ENCODE peak calls at places on chromosomes 6 and 20, in four cellular contexts. Y is WTC11, K is SK-N-SH, N is K562. L is an unnamed sample.

GRCh38 chr6:24093381-24093780 is 32.6 kb upstream of the NRSN1 start:
- DNase-seq in Y (no peak), K (no peak), N (no peak), L (no peak)

GRCh38 chr20:18056174-18057105 is 1.3 kb downstream of the OVOL2 start:
- DNase-seq in Y (peak; percentile 58), K (peak; percentile 56), N (no peak), L (no peak)

GRCh38 chr20:9203081-9203447 is 134.2 kb downstream of the PLCB4 start:
- DNase-seq in Y (no peak), K (no peak), N (no peak), L (no peak)

GRCh38 chr6:158314737-158315136 is 2.5 kb downstream of the TULP4 start:
- DNase-seq in Y (no peak), K (no peak), N (no peak), L (no peak)

GRCh38 chr6:63263456-63263855 is 52.2 kb downstream of the FKBP1C start:
- DNase-seq in Y (no peak), K (no peak), N (no peak), L (no peak)

GRCh38 chr6:38234141-38234540 is 405.6 kb downstream of the BTBD9 start:
- DNase-seq in Y (no peak), K (no peak), N (no peak), L (no peak)

GRCh38 chr6:34377984-34378383 is 14.5 kb downstream of the NUDT3 start:
- DNase-seq in Y (no peak), K (no peak), N (no peak), L (no peak)

GRCh38 chr20:33725607-33726264 is 5.6 kb upstream of the PXMP4 start:
- DNase-seq in Y (no peak), K (no peak), N (no peak), L (no peak)

GRCh38 chr20:48951041-48951440 is 29.5 kb downstream of the ARFGEF2 start:
- DNase-seq in Y (no peak), K (no peak), N (no peak), L (no peak)

GRCh38 chr20:50624351-50625016 is 66.9 kb downstream of the RIPOR3 start:
- DNase-seq in Y (no peak), K (peak; percentile 60), N (no peak), L (no peak)

GRCh38 chr6:2733324-2733723 is 17.4 kb downstream of the MYLK4 start:
- DNase-seq in Y (no peak), K (no peak), N (peak; percentile 82), L (no peak)

GRCh38 chr20:60115452-60115851 is 157.2 kb downstream of the CDH26 start:
- DNase-seq in Y (no peak), K (no peak), N (no peak), L (no peak)

GRCh38 chr6:147395158-147395557 is 113.3 kb upstream of the SAMD5 start:
- DNase-seq in Y (no peak), K (no peak), N (no peak), L (no peak)

GRCh38 chr6:24718449-24719124 is 367 bp downstream of the C6orf62 start:
- DNase-seq in Y (no peak), K (no peak), N (no peak), L (no peak)

GRCh38 chr6:3226422-3227362 is 761 bp downstream of the TUBB2B start:
- DNase-seq in Y (peak; percentile 55), K (peak; percentile 72), N (peak; percentile 64), L (no peak)

GRCh38 chr6:157929765-157930319 is 51.8 kb upstream of the SYNJ2 start:
- DNase-seq in Y (no peak), K (no peak), N (no peak), L (no peak)

GRCh38 chr20:16692442-16692841 is 37.4 kb upstream of the SNRPB2 start:
- DNase-seq in Y (no peak), K (no peak), N (no peak), L (no peak)

GRCh38 chr20:32966881-32967781 is 37.1 kb downstream of the SUN5 start:
- DNase-seq in Y (peak; percentile 10), K (peak; percentile 8), N (no peak), L (no peak)

GRCh38 chr6:161406633-161407032 is 132.8 kb upstream of the AGPAT4 start:
- DNase-seq in Y (no peak), K (no peak), N (no peak), L (no peak)

GRCh38 chr6:161405418-161405817 is 131.6 kb upstream of the AGPAT4 start:
- DNase-seq in Y (no peak), K (no peak), N (no peak), L (no peak)

GRCh38 chr6:161409353-161409752 is 135.5 kb upstream of the AGPAT4 start:
- DNase-seq in Y (no peak), K (no peak), N (no peak), L (no peak)

GRCh38 chr6:161407115-161407514 is 133.3 kb upstream of the AGPAT4 start:
- DNase-seq in Y (no peak), K (no peak), N (no peak), L (no peak)

DNA sequence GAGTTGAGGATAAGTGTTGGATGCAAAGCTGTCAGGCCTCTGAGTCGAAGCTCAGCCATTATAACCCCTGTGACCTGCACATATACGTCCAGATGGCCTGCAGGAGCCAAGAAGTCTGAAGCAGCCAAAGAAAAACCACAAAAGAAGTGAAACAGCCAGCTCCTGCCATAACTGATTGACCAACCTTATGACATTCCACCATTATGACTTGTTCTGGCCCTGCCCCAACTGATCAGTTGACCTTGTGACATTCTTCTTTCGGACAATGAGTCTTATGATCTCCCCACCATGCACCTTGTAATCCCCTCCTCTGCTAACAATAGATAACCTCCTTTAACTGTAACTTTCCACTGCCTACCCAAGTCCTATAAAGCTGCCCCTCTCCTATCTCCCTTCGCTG is 133.7 kb upstream of the AGPAT4 start:
- DNase-seq in Y (no peak), K (no peak), N (peak; percentile 42), L (no peak)
- TF ChIP-seq TEAD4 in Y (no peak), K (peak; percentile 40), N (no peak), L (no peak)

DNA sequence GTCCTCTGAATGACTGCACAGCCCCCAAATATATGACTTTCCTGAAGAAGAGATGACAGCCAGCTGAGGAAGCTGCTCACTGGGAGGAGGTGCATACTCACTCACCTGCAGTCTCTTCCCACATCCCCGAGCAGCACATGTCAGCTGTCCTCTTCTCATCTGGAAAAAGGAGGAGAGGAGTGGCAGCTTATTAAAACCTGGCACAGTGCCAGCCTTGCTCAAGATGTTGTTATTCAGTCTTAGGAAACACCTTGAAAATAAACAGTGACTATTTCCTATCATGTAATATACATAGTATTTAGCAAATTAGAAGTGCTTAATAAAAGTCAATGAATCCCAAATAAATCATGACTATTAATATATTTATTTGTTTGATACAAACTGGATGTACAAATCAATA is 232.9 kb downstream of the EPM2A start:
- DNase-seq in Y (no peak), K (no peak), N (no peak), L (no peak)
- TF ChIP-seq TEAD4 in Y (no peak), K (no peak), N (no peak), L (no peak)

GRCh38 chr20:36936341-36936740 is 15.2 kb downstream of the SAMHD1 start:
- DNase-seq in Y (no peak), K (no peak), N (no peak), L (no peak)
- TF ChIP-seq TEAD4 in Y (no peak), K (no peak), N (no peak), L (no peak)

GRCh38 chr20:11502051-11502450 is 415.6 kb upstream of the BTBD3 start:
- DNase-seq in Y (no peak), K (no peak), N (no peak), L (no peak)
- TF ChIP-seq TEAD4 in Y (no peak), K (no peak), N (no peak), L (no peak)

GRCh38 chr6:169145476-169145875 is 108.2 kb downstream of the THBS2 start:
- DNase-seq in Y (no peak), K (no peak), N (peak; percentile 1), L (no peak)
- TF ChIP-seq TEAD4 in Y (no peak), K (no peak), N (no peak), L (no peak)

DNA sequence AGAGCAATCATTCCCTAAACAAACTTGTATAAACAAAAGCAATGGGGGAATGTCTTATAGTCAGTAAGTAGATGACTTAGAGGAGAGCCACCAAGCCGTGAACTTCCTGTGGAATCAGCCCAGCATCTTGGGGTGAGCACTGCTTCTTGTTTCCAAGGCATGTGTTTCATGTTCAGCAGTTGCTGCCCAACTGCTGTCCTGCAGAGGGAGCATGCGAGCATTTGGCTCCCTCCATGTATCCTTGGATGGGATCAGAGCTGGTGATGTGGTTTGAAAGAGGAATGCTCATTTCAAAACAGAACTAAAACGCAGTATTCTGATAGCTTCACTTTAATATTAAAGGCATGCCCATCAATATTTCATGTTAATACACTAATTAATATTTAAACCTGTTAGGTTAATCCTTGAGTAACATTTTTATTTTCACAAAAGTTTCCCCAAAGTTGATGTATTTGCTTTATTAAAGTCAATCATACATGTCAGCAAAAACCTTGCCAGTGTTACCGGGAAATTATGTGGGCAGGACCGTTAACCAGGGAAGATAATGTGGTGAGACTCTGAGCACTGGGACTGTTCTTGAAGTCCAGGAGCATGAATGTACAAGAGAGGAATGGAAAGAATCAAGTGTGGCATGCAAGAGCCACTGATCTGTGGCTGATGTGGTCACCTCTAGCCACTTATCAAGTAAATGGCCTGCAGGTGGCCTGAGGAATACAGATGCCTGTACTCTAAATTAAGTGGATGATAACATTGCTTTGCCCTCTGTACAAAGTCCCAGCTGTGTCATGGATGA is 172.2 kb upstream of the GGTLC1 start:
- DNase-seq in Y (peak; percentile 66), K (peak; percentile 59), N (peak; percentile 20), L (no peak)
- TF ChIP-seq TEAD4 in Y (no peak), K (no peak), N (no peak), L (no peak)

DNA sequence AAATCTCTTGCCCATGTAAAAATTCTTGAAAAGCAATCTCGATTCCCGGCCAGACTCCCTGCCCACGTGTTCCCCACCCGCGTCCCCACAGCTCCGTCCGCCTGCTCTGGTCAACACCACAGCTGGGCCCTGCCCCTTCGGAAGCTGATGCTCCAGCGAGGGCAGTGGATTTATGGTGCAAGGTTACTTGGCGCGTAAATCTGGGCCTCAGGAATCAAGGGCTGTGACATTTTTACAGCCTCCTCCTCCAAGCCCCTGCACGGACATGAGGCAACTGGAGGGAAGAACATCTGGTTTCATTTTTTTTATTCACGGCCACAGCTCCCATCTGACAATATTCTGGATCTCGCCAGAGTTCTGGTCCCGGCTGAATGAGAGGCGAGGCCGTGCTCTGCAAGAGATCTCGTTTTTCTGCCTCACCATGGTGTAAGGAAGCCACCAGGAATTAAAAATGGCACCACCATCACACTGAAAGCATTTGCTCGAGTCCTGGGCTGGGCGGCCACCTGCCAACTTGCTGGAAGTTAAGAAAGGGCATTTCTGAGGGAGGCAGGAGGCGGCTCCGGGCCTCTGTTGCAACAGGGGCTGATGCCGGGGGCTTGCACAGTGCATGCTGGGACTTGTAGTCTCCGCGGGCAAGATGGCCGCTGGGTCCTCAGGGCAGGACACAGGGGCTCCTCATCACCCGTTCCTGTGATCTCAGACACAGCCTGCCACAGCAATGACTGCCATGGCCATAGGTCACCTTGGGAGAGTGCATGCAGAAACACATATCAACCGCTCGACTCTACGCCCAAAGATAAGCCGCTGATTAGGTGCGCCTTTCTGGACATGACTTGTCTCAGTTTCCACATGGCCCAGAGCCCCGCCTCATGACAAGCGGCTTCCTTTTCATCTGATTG is 148.5 kb downstream of the LY86 start:
- DNase-seq in Y (peak; percentile 81), K (peak; percentile 59), N (peak; percentile 86), L (peak; percentile 82)
- TF ChIP-seq TEAD4 in Y (no peak), K (no peak), N (no peak), L (no peak)

GRCh38 chr6:100296810-100297544 is 167.7 kb downstream of the SIM1 start:
- DNase-seq in Y (no peak), K (no peak), N (no peak), L (no peak)
- TF ChIP-seq TEAD4 in Y (no peak), K (peak; percentile 75), N (no peak), L (no peak)

L was measured in H1.